ENCODE peak calls at places on chromosome 17, in ten cellular contexts. One of them, this sample, is unnamed. For H3K27me3, the result is how much of the 10 kb centered on the place peaks cover.

GRCh38 chr17:58269557-58270291 is 11.0 kb downstream of the MPO start:
- DNase-seq in Panc1: no peak
- DNase-seq in fibroblast of lung: no peak
- DNase-seq in tibial artery: no peak
- DNase-seq in aorta: no peak
- DNase-seq in prostate gland: no peak
- DNase-seq in heart right ventricle: no peak
- DNase-seq in HepG2: no peak
- DNase-seq in effector memory CD4-positive, alpha-beta T cell: no peak
- DNase-seq in left ventricle myocardium inferior: no peak
- DNase-seq in this sample: no peak

GRCh38 chr17:19014628-19015215 is 10.2 kb upstream of the FAM83G start:
- DNase-seq in heart right ventricle: no peak
- DNase-seq in tibial artery: no peak
- DNase-seq in prostate gland: no peak
- DNase-seq in left ventricle myocardium inferior: no peak
- DNase-seq in effector memory CD4-positive, alpha-beta T cell: no peak
- DNase-seq in aorta: peak
- DNase-seq in fibroblast of lung: no peak
- DNase-seq in Panc1: no peak
- DNase-seq in HepG2: no peak
- DNase-seq in this sample: no peak

GRCh38 chr17:19336938-19337711 is 25.4 kb downstream of the B9D1 start:
- DNase-seq in aorta: no peak
- DNase-seq in HepG2: peak
- DNase-seq in heart right ventricle: no peak
- DNase-seq in Panc1: no peak
- DNase-seq in tibial artery: no peak
- DNase-seq in left ventricle myocardium inferior: peak
- DNase-seq in prostate gland: no peak
- DNase-seq in fibroblast of lung: peak
- DNase-seq in effector memory CD4-positive, alpha-beta T cell: no peak
- DNase-seq in this sample: no peak

GRCh38 chr17:9432121-9432866 is 143.3 kb downstream of the STX8 start:
- DNase-seq in aorta: no peak
- DNase-seq in prostate gland: peak
- DNase-seq in HepG2: no peak
- DNase-seq in tibial artery: no peak
- DNase-seq in left ventricle myocardium inferior: no peak
- DNase-seq in effector memory CD4-positive, alpha-beta T cell: no peak
- DNase-seq in heart right ventricle: no peak
- DNase-seq in Panc1: no peak
- DNase-seq in fibroblast of lung: no peak
- DNase-seq in this sample: no peak

GRCh38 chr17:17402558-17402957 is 74.2 kb upstream of the MED9 start:
- DNase-seq in tibial artery: no peak
- DNase-seq in aorta: no peak
- DNase-seq in prostate gland: no peak
- DNase-seq in fibroblast of lung: peak
- DNase-seq in HepG2: peak
- DNase-seq in heart right ventricle: no peak
- DNase-seq in Panc1: no peak
- DNase-seq in effector memory CD4-positive, alpha-beta T cell: no peak
- DNase-seq in left ventricle myocardium inferior: no peak
- DNase-seq in this sample: no peak

GRCh38 chr17:66018786-66019185 is 173.1 kb downstream of the CEP112 start:
- DNase-seq in aorta: no peak
- DNase-seq in HepG2: no peak
- DNase-seq in fibroblast of lung: no peak
- DNase-seq in Panc1: no peak
- DNase-seq in effector memory CD4-positive, alpha-beta T cell: no peak
- DNase-seq in left ventricle myocardium inferior: no peak
- DNase-seq in prostate gland: no peak
- DNase-seq in tibial artery: no peak
- DNase-seq in heart right ventricle: no peak
- DNase-seq in this sample: no peak

GRCh38 chr17:61124562-61124961 is 275.1 kb upstream of the TBX2 start:
- DNase-seq in aorta: no peak
- DNase-seq in effector memory CD4-positive, alpha-beta T cell: no peak
- DNase-seq in fibroblast of lung: no peak
- DNase-seq in HepG2: no peak
- DNase-seq in left ventricle myocardium inferior: no peak
- DNase-seq in tibial artery: no peak
- DNase-seq in heart right ventricle: no peak
- DNase-seq in Panc1: no peak
- DNase-seq in prostate gland: no peak
- DNase-seq in this sample: no peak

GRCh38 chr17:74691151-74691550 is 21.6 kb downstream of the CD300LF start:
- DNase-seq in HepG2: no peak
- DNase-seq in prostate gland: no peak
- DNase-seq in fibroblast of lung: no peak
- DNase-seq in tibial artery: peak
- DNase-seq in aorta: no peak
- DNase-seq in effector memory CD4-positive, alpha-beta T cell: no peak
- DNase-seq in left ventricle myocardium inferior: no peak
- DNase-seq in heart right ventricle: no peak
- DNase-seq in Panc1: no peak
- DNase-seq in this sample: no peak

GRCh38 chr17:15398291-15398690 is 56.9 kb upstream of the TEKT3 start:
- DNase-seq in aorta: no peak
- DNase-seq in tibial artery: no peak
- DNase-seq in Panc1: no peak
- DNase-seq in HepG2: no peak
- DNase-seq in prostate gland: no peak
- DNase-seq in heart right ventricle: no peak
- DNase-seq in left ventricle myocardium inferior: no peak
- DNase-seq in fibroblast of lung: peak
- DNase-seq in effector memory CD4-positive, alpha-beta T cell: no peak
- DNase-seq in this sample: no peak

DNA sequence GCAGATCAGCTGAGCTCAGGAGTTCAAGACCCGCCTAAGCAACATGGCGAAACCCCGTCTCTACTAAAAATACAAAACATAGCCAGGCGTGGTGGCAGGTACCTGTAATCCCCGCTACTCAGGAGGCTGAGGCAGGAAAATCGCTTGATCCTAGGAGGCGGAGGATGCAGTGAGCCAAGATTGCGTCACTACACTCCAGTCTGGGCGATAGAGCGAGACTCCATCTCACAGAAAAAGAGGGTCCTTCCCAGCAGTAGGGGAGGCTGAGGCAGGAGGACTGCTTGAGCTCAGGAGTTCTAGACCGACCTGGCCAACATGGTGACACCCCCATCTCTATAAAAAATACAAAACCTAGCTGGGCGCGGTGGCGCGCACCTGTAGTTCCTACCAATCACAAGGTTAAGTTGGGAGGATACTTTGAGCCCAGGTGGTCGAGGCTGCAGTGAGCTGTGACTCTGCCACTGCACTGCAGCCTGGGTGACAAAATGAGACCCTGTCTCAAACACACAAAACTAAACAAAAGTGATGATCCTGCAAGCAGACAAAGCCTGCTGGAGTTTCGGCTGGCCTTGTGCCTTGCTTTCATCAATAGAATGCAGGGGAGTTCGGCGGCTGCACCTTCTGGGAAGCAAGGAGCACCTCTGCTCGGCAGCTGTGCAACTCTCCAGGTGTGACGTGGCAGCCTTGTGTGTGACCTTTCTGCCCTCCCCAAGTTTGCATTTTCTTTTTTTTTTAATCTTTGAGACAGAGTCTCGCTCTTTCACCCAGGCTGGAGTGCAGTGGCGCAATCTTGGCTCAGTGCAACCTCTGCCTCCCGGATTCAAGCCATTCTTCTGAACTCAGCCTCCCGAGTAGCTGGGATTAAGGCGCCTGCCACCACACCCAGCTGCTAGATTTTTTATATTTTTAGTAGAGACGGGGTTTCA is 12.4 kb upstream of the YWHAE start:
- DNase-seq in left ventricle myocardium inferior: no peak
- DNase-seq in prostate gland: no peak
- DNase-seq in tibial artery: no peak
- DNase-seq in effector memory CD4-positive, alpha-beta T cell: no peak
- DNase-seq in fibroblast of lung: peak
- DNase-seq in HepG2: peak
- DNase-seq in Panc1: no peak
- DNase-seq in heart right ventricle: no peak
- DNase-seq in aorta: peak
- DNase-seq in this sample: no peak
- H3K27ac ChIP-seq in left ventricle myocardium inferior: peak
- H3K27ac ChIP-seq in prostate gland: no peak
- H3K27ac ChIP-seq in tibial artery: no peak
- H3K27ac ChIP-seq in effector memory CD4-positive, alpha-beta T cell: no peak
- H3K27ac ChIP-seq in fibroblast of lung: no peak
- H3K27ac ChIP-seq in HepG2: peak
- H3K27ac ChIP-seq in Panc1: no peak
- H3K27ac ChIP-seq in heart right ventricle: no peak
- H3K27ac ChIP-seq in aorta: no peak
- H3K27ac ChIP-seq in this sample: no peak

GRCh38 chr17:38425048-38425447 is 3.2 kb upstream of the ARHGAP23 start:
- DNase-seq in tibial artery: no peak
- DNase-seq in HepG2: no peak
- DNase-seq in Panc1: no peak
- DNase-seq in aorta: no peak
- DNase-seq in left ventricle myocardium inferior: no peak
- DNase-seq in fibroblast of lung: no peak
- DNase-seq in heart right ventricle: no peak
- DNase-seq in effector memory CD4-positive, alpha-beta T cell: no peak
- DNase-seq in prostate gland: no peak
- DNase-seq in this sample: no peak

GRCh38 chr17:38424297-38424972 is 3.8 kb upstream of the ARHGAP23 start:
- DNase-seq in fibroblast of lung: no peak
- DNase-seq in heart right ventricle: no peak
- DNase-seq in aorta: no peak
- DNase-seq in prostate gland: no peak
- DNase-seq in effector memory CD4-positive, alpha-beta T cell: no peak
- DNase-seq in HepG2: no peak
- DNase-seq in Panc1: no peak
- DNase-seq in tibial artery: no peak
- DNase-seq in left ventricle myocardium inferior: no peak
- DNase-seq in this sample: no peak

GRCh38 chr17:38427160-38427949 is 909 bp upstream of the ARHGAP23 start:
- DNase-seq in HepG2: no peak
- DNase-seq in prostate gland: no peak
- DNase-seq in left ventricle myocardium inferior: no peak
- DNase-seq in heart right ventricle: no peak
- DNase-seq in fibroblast of lung: no peak
- DNase-seq in tibial artery: no peak
- DNase-seq in effector memory CD4-positive, alpha-beta T cell: no peak
- DNase-seq in aorta: no peak
- DNase-seq in Panc1: no peak
- DNase-seq in this sample: no peak

GRCh38 chr17:38426441-38426840 is 1.8 kb upstream of the ARHGAP23 start:
- DNase-seq in prostate gland: no peak
- DNase-seq in Panc1: no peak
- DNase-seq in effector memory CD4-positive, alpha-beta T cell: no peak
- DNase-seq in left ventricle myocardium inferior: no peak
- DNase-seq in tibial artery: no peak
- DNase-seq in HepG2: no peak
- DNase-seq in aorta: no peak
- DNase-seq in heart right ventricle: no peak
- DNase-seq in fibroblast of lung: no peak
- DNase-seq in this sample: no peak

GRCh38 chr17:38425744-38426143 is 2.5 kb upstream of the ARHGAP23 start:
- DNase-seq in effector memory CD4-positive, alpha-beta T cell: no peak
- DNase-seq in fibroblast of lung: peak
- DNase-seq in prostate gland: no peak
- DNase-seq in Panc1: no peak
- DNase-seq in tibial artery: no peak
- DNase-seq in HepG2: no peak
- DNase-seq in left ventricle myocardium inferior: no peak
- DNase-seq in aorta: no peak
- DNase-seq in heart right ventricle: peak
- DNase-seq in this sample: no peak
- H3K27me3 ChIP-seq in effector memory CD4-positive, alpha-beta T cell: under half
- H3K27me3 ChIP-seq in fibroblast of lung: under half
- H3K27me3 ChIP-seq in prostate gland: under half
- H3K27me3 ChIP-seq in Panc1: under half
- H3K27me3 ChIP-seq in tibial artery: under half
- H3K27me3 ChIP-seq in HepG2: half or more
- H3K27me3 ChIP-seq in left ventricle myocardium inferior: under half
- H3K27me3 ChIP-seq in aorta: under half
- H3K27me3 ChIP-seq in heart right ventricle: under half
- H3K27me3 ChIP-seq in this sample: under half

DNA sequence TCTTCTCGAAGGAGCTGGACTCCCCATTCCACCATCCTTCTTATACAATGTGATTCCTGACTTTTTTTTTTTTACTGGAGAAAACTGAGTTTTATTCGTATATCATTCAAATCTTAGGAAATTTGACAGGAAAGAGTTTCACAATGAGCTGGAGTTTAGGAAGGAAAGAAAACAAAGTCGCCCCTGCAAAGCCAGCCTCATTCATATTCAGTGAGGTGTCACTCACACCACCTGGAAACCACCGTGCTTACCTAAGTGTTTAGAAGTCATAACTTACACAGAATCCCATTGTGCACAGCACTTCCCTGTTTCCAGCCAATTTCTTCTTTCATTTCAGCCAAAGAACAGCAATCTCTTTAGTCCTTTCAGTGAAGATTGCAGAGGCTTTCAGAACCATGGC is 90.3 kb upstream of the CHMP6 start:
- DNase-seq in effector memory CD4-positive, alpha-beta T cell: no peak
- DNase-seq in aorta: no peak
- DNase-seq in HepG2: no peak
- DNase-seq in Panc1: no peak
- DNase-seq in fibroblast of lung: peak
- DNase-seq in left ventricle myocardium inferior: no peak
- DNase-seq in heart right ventricle: no peak
- DNase-seq in tibial artery: no peak
- DNase-seq in prostate gland: no peak
- DNase-seq in this sample: no peak
- H3K4me3 ChIP-seq in effector memory CD4-positive, alpha-beta T cell: no peak
- H3K4me3 ChIP-seq in aorta: no peak
- H3K4me3 ChIP-seq in HepG2: no peak
- H3K4me3 ChIP-seq in Panc1: no peak
- H3K4me3 ChIP-seq in fibroblast of lung: no peak
- H3K4me3 ChIP-seq in left ventricle myocardium inferior: no peak
- H3K4me3 ChIP-seq in heart right ventricle: no peak
- H3K4me3 ChIP-seq in tibial artery: no peak
- H3K4me3 ChIP-seq in prostate gland: no peak
- H3K4me3 ChIP-seq in this sample: no peak

GRCh38 chr17:34776454-34776853 is 184.8 kb downstream of the CCT6B start:
- DNase-seq in tibial artery: no peak
- DNase-seq in prostate gland: no peak
- DNase-seq in HepG2: no peak
- DNase-seq in Panc1: no peak
- DNase-seq in aorta: no peak
- DNase-seq in left ventricle myocardium inferior: no peak
- DNase-seq in fibroblast of lung: no peak
- DNase-seq in heart right ventricle: no peak
- DNase-seq in effector memory CD4-positive, alpha-beta T cell: no peak
- DNase-seq in this sample: no peak
- H3K27ac ChIP-seq in tibial artery: no peak
- H3K27ac ChIP-seq in prostate gland: no peak
- H3K27ac ChIP-seq in HepG2: no peak
- H3K27ac ChIP-seq in Panc1: no peak
- H3K27ac ChIP-seq in aorta: no peak
- H3K27ac ChIP-seq in left ventricle myocardium inferior: no peak
- H3K27ac ChIP-seq in fibroblast of lung: no peak
- H3K27ac ChIP-seq in heart right ventricle: no peak
- H3K27ac ChIP-seq in effector memory CD4-positive, alpha-beta T cell: no peak
- H3K27ac ChIP-seq in this sample: no peak

GRCh38 chr17:82334204-82334621 is 647 bp upstream of the SECTM1 start:
- DNase-seq in effector memory CD4-positive, alpha-beta T cell: no peak
- DNase-seq in heart right ventricle: no peak
- DNase-seq in prostate gland: no peak
- DNase-seq in aorta: peak
- DNase-seq in Panc1: no peak
- DNase-seq in HepG2: no peak
- DNase-seq in left ventricle myocardium inferior: no peak
- DNase-seq in fibroblast of lung: no peak
- DNase-seq in tibial artery: no peak
- DNase-seq in this sample: no peak
- H3K27me3 ChIP-seq in effector memory CD4-positive, alpha-beta T cell: under half
- H3K27me3 ChIP-seq in heart right ventricle: under half
- H3K27me3 ChIP-seq in prostate gland: under half
- H3K27me3 ChIP-seq in aorta: under half
- H3K27me3 ChIP-seq in Panc1: under half
- H3K27me3 ChIP-seq in HepG2: under half
- H3K27me3 ChIP-seq in left ventricle myocardium inferior: under half
- H3K27me3 ChIP-seq in fibroblast of lung: under half
- H3K27me3 ChIP-seq in tibial artery: under half
- H3K27me3 ChIP-seq in this sample: under half